ENCODE peak calls at places on chromosomes 4 and X, in ten cellular contexts. B is fibroblast of lung; D is CD8-positive, alpha-beta T cell; Z is cardiac muscle cell; W is esophagus muscularis mucosa; P is esophagus squamous epithelium; H is sigmoid colon; K is A673; I is PC-3; U is SJSA1. T is an unnamed sample.
A peak's percentile ranks its signal among the peaks of the same experiment; 100 is the strongest.

GRCh38 chr4:184648220-184649025 is 824 bp downstream of the CASP3 start:
- DNase-seq in B (peak; percentile 47), D (peak; percentile 57), Z (peak; percentile 74), W (peak; percentile 92), P (peak; percentile 12), H (peak; percentile 87), K (peak; percentile 54), I (peak; percentile 35), U (peak; percentile 54), T (peak; percentile 87)

GRCh38 chr4:2060578-2061207 is 1.6 kb downstream of the NAT8L start:
- DNase-seq in B (no peak), D (no peak), Z (peak; percentile 14), W (no peak), P (no peak), H (no peak), K (no peak), I (no peak), U (no peak), T (no peak)

GRCh38 chr4:127982445-127982844 is 17.2 kb downstream of the ABHD18 start:
- DNase-seq in B (no peak), D (no peak), Z (no peak), W (no peak), P (no peak), H (no peak), K (no peak), I (no peak), U (no peak), T (no peak)

GRCh38 chr4:80240976-80241375 is 25.5 kb upstream of the FGF5 start:
- DNase-seq in B (no peak), D (no peak), Z (no peak), W (no peak), P (no peak), H (no peak), K (peak; percentile 1), I (no peak), U (no peak), T (no peak)

GRCh38 chrX:39874202-39874816 is 223.4 kb downstream of the BCOR start:
- DNase-seq in B (no peak), D (peak; percentile 34), Z (no peak), W (no peak), P (no peak), H (no peak), K (no peak), I (peak; percentile 74), U (no peak), T (no peak)

GRCh38 chr4:108839333-108839732 is 76.5 kb upstream of the ETNPPL start:
- DNase-seq in B (no peak), D (no peak), Z (no peak), W (no peak), P (no peak), H (no peak), K (no peak), I (no peak), U (no peak), T (no peak)

GRCh38 chr4:82811838-82812672 is 13.5 kb upstream of the SCD5 start:
- DNase-seq in B (peak; percentile 48), D (no peak), Z (no peak), W (no peak), P (no peak), H (no peak), K (peak; percentile 90), I (no peak), U (no peak), T (no peak)

GRCh38 chrX:136597954-136598353 is 50.0 kb upstream of the CD40LG start:
- DNase-seq in B (no peak), D (no peak), Z (no peak), W (no peak), P (no peak), H (no peak), K (no peak), I (no peak), U (no peak), T (no peak)

GRCh38 chrX:46268429-46268828 is 276.8 kb downstream of the ZNF674 start:
- DNase-seq in B (peak; percentile 8), D (no peak), Z (no peak), W (no peak), P (no peak), H (no peak), K (peak; percentile 45), I (peak; percentile 92), U (no peak), T (no peak)

GRCh38 chr4:159308571-159309340 is 205.9 kb downstream of the RAPGEF2 start:
- DNase-seq in B (no peak), D (no peak), Z (no peak), W (no peak), P (no peak), H (no peak), K (peak; percentile 89), I (peak; percentile 56), U (no peak), T (no peak)

GRCh38 chrX:2220829-2221567 is 279.8 kb downstream of the DHRSX start:
- DNase-seq in B (no peak), D (no peak), Z (no peak), W (no peak), P (no peak), H (no peak), K (no peak), I (no peak), U (no peak), T (no peak)

GRCh38 chr4:3705236-3705987 is 60.8 kb upstream of the ADRA2C start:
- DNase-seq in B (no peak), D (no peak), Z (no peak), W (no peak), P (no peak), H (no peak), K (no peak), I (no peak), U (no peak), T (peak; percentile 55)

GRCh38 chr4:184448828-184449227 is 25.5 kb downstream of the IRF2 start:
- DNase-seq in B (peak; percentile 83), D (no peak), Z (no peak), W (no peak), P (no peak), H (peak; percentile 77), K (peak; percentile 70), I (no peak), U (peak; percentile 66), T (no peak)

GRCh38 chrX:123964155-123964554 is 2.6 kb downstream of the STAG2 start:
- DNase-seq in B (peak; percentile 62), D (no peak), Z (no peak), W (no peak), P (no peak), H (no peak), K (no peak), I (peak; percentile 17), U (no peak), T (no peak)
- H3K4me3 ChIP-seq in B (no peak overlapping the region), D (no peak overlapping the region), Z (peak overlapping the region; percentile 48), W (peak overlapping the region; percentile 75), P (peak overlapping the region; percentile 68), H (peak overlapping the region; percentile 79), K (peak overlapping the region; percentile 72), I (peak overlapping the region; percentile 91), U (no peak overlapping the region), T (peak overlapping the region; percentile 69)

GRCh38 chrX:153477901-153478300 is 7.5 kb upstream of the HAUS7 start:
- DNase-seq in B (peak; percentile 23), D (no peak), Z (no peak), W (no peak), P (no peak), H (no peak), K (no peak), I (no peak), U (no peak), T (no peak)

GRCh38 chrX:153476628-153477027 is 6.3 kb upstream of the HAUS7 start:
- DNase-seq in B (peak; percentile 9), D (no peak), Z (no peak), W (no peak), P (no peak), H (no peak), K (peak; percentile 12), I (no peak), U (no peak), T (no peak)

GRCh38 chrX:153477039-153477438 is 6.7 kb upstream of the HAUS7 start:
- DNase-seq in B (peak; percentile 30), D (no peak), Z (no peak), W (no peak), P (no peak), H (no peak), K (peak; percentile 71), I (no peak), U (peak; percentile 65), T (no peak)

GRCh38 chrX:153478746-153479145 is 8.4 kb upstream of the HAUS7 start:
- DNase-seq in B (no peak), D (no peak), Z (no peak), W (no peak), P (no peak), H (no peak), K (no peak), I (no peak), U (no peak), T (no peak)

GRCh38 chrX:153477458-153477857 is 7.1 kb upstream of the HAUS7 start:
- DNase-seq in B (no peak), D (no peak), Z (no peak), W (no peak), P (no peak), H (no peak), K (no peak), I (no peak), U (no peak), T (no peak)
- H3K27ac ChIP-seq in B (peak overlapping the region; percentile 17), D (no peak overlapping the region), Z (no peak overlapping the region), W (no peak overlapping the region), P (no peak overlapping the region), H (peak overlapping the region; percentile 6), K (peak overlapping the region; percentile 71), I (no peak overlapping the region), U (no peak overlapping the region), T (no peak overlapping the region)

GRCh38 chr4:150799207-150799606 is 215.9 kb downstream of the LRBA start:
- DNase-seq in B (peak; percentile 9), D (no peak), Z (no peak), W (no peak), P (no peak), H (no peak), K (peak; percentile 20), I (peak; percentile 3), U (no peak), T (no peak)

GRCh38 chr4:150789864-150790263 is 207.9 kb downstream of the MAB21L2 start:
- DNase-seq in B (no peak), D (no peak), Z (no peak), W (no peak), P (no peak), H (no peak), K (peak; percentile 98), I (no peak), U (no peak), T (no peak)

GRCh38 chr4:150794706-150795105 is 212.8 kb downstream of the MAB21L2 start:
- DNase-seq in B (no peak), D (no peak), Z (no peak), W (no peak), P (no peak), H (no peak), K (no peak), I (no peak), U (no peak), T (no peak)
- H3K4me1 ChIP-seq in B (no peaks in the 10 kb centered on the region), D (no peaks in the 10 kb centered on the region), Z (peaks cover 9% of the 10 kb centered on the region), W (no peaks in the 10 kb centered on the region), P (no peaks in the 10 kb centered on the region), H (no peaks in the 10 kb centered on the region), K (peaks cover 15% of the 10 kb centered on the region), I (no peaks in the 10 kb centered on the region), U (no peaks in the 10 kb centered on the region), T (no peaks in the 10 kb centered on the region)

DNA sequence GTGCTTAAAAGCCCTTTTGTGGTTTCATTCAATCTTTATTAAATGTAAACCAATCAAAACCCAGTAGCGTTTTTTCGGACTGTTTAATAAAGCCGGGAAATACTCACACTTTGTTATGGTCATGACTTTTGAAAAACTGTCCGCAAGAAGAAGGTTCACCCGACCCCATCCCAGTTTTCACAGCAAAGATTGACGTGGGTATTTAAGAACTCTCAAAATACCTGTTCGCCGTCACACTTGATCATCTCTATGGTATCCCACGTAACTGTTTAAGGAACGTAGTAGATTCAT is 20.9 kb downstream of the ETDB start:
- DNase-seq in B (no peak), D (no peak), Z (no peak), W (no peak), P (no peak), H (no peak), K (no peak), I (no peak), U (no peak), T (no peak)
- H3K4me3 ChIP-seq in B (no peak overlapping the region), D (no peak overlapping the region), Z (no peak overlapping the region), W (no peak overlapping the region), P (no peak overlapping the region), H (no peak overlapping the region), K (peak overlapping the region; percentile 30), I (peak overlapping the region; percentile 53), U (no peak overlapping the region), T (no peak overlapping the region)